ENCODE peak calls at places on chromosome 9, in seven cellular contexts. X, W, S, A, Z, P and E are unnamed samples.

GRCh38 chr9:77556396-77556795 is 91.7 kb downstream of the GNA14 start:
- DNase-seq in P (no peak), X (no peak), Z (no peak), A (no peak), S (no peak), W (no peak), E (peak)

GRCh38 chr9:122498883-122499288 is 11.7 kb upstream of the OR1J2 start:
- DNase-seq in W (no peak), A (peak), S (no peak), X (no peak), P (peak), Z (peak), E (peak)

GRCh38 chr9:126375386-126375785 is 48.8 kb downstream of the MVB12B start:
- DNase-seq in A (no peak), X (no peak), Z (no peak), P (no peak), W (no peak), S (peak), E (peak)

GRCh38 chr9:93120846-93121315 is 13.2 kb downstream of the NINJ1 start:
- DNase-seq in S (no peak), X (no peak), Z (no peak), A (no peak), P (no peak), W (peak), E (no peak)

GRCh38 chr9:37433754-37434435 is 11.4 kb downstream of the GRHPR start:
- DNase-seq in W (no peak), S (peak), Z (no peak), X (no peak), A (no peak), P (no peak), E (no peak)

GRCh38 chr9:129929467-129930125 is 94.3 kb downstream of the USP20 start:
- DNase-seq in Z (no peak), X (no peak), P (no peak), W (no peak), S (no peak), A (no peak), E (no peak)

GRCh38 chr9:129520981-129521380 is 99.9 kb downstream of the C9orf50 start:
- DNase-seq in Z (no peak), A (no peak), S (no peak), W (no peak), X (no peak), P (no peak), E (no peak)

GRCh38 chr9:35164711-35165110 is 2.9 kb downstream of the UNC13B start:
- DNase-seq in P (no peak), A (no peak), Z (no peak), W (no peak), S (no peak), X (no peak), E (peak)

GRCh38 chr9:121075251-121076036 is 689 bp downstream of the CNTRL start:
- DNase-seq in A (no peak), X (no peak), S (no peak), W (no peak), Z (peak), P (no peak), E (peak)

GRCh38 chr9:130204981-130205380 is 32.8 kb downstream of the NCS1 start:
- DNase-seq in A (no peak), S (no peak), X (no peak), W (no peak), Z (no peak), P (no peak), E (no peak)

GRCh38 chr9:74771262-74771585 is 116.5 kb downstream of the TRPM6 start:
- DNase-seq in Z (no peak), S (no peak), X (no peak), W (no peak), P (peak), A (no peak), E (no peak)